ENCODE peak calls at places on chromosomes 3 and 15, in six cellular contexts. J is PC-3, A is activated gamma-delta T cell, M is uterus, K is iPS-NIHi11, P is activated T-cell treated with anti-CD3 and anti-CD28 coated beads for 48 hours. V is an unnamed sample.

GRCh38 chr3:128112406-128112968 is 11.1 kb downstream of the RUVBL1 start:
- DNase-seq in J (peak; percentile 92), A (no peak), K (no peak), P (no peak), M (no peak), V (peak; percentile 13)

GRCh38 chr15:51375966-51376640 is 34.6 kb downstream of the GLDN start:
- DNase-seq in K (no peak), J (peak; percentile 76), A (no peak), M (no peak), P (no peak), V (no peak)

GRCh38 chr3:52892625-52893311 is 4.6 kb downstream of the STIMATE start:
- DNase-seq in K (no peak), A (no peak), P (no peak), J (no peak), M (no peak), V (no peak)

GRCh38 chr3:136161516-136161915 is 34.6 kb downstream of the MSL2 start:
- DNase-seq in A (no peak), K (no peak), M (no peak), P (no peak), J (no peak), V (no peak)

GRCh38 chr3:52388348-52388821 is 56.5 kb downstream of the SEMA3G start:
- DNase-seq in J (no peak), A (no peak), P (no peak), K (peak; percentile 72), M (no peak), V (no peak)

GRCh38 chr3:126685041-126685440 is 19.0 kb upstream of the CHCHD6 start:
- DNase-seq in P (no peak), J (no peak), A (no peak), K (no peak), M (no peak), V (no peak)

GRCh38 chr3:183033746-183034145 is 53.4 kb upstream of the DCUN1D1 start:
- DNase-seq in K (no peak), P (no peak), M (no peak), A (no peak), J (no peak), V (no peak)

GRCh38 chr3:50194128-50194902 is 2.9 kb downstream of the GNAT1 start:
- DNase-seq in A (peak; percentile 74), J (peak; percentile 76), M (peak; percentile 75), P (peak; percentile 72), K (peak; percentile 88), V (peak; percentile 62)

GRCh38 chr15:42364529-42364928 is 5.2 kb downstream of the CAPN3 start:
- DNase-seq in M (peak; percentile 18), J (no peak), P (no peak), K (no peak), A (no peak), V (no peak)

GRCh38 chr3:90010341-90010740 is 902.9 kb downstream of the EPHA3 start:
- DNase-seq in K (peak; percentile 30), P (no peak), M (no peak), A (no peak), J (peak; percentile 49), V (no peak)

GRCh38 chr3:160330111-160330510 is 68.9 kb downstream of the IFT80 start:
- DNase-seq in J (no peak), K (no peak), M (no peak), P (no peak), A (no peak), V (no peak)

GRCh38 chr15:85672338-85673097 is 122.2 kb downstream of the KLHL25 start:
- DNase-seq in K (no peak), M (no peak), P (no peak), J (peak; percentile 11), A (no peak), V (no peak)

GRCh38 chr3:94167796-94168195 is 104.9 kb downstream of the NSUN3 start:
- DNase-seq in K (no peak), P (no peak), J (no peak), M (no peak), A (no peak), V (no peak)

GRCh38 chr15:99343836-99344551 is 92.7 kb downstream of the LRRC28 start:
- DNase-seq in A (peak; percentile 15), M (peak; percentile 28), K (peak; percentile 53), P (peak; percentile 15), J (no peak), V (no peak)

GRCh38 chr15:72128360-72128759 is 10.2 kb downstream of the SENP8 start:
- DNase-seq in A (no peak), K (no peak), J (no peak), P (no peak), M (no peak), V (no peak)

GRCh38 chr3:137958635-137959034 is 51.3 kb upstream of the CLDN18 start:
- DNase-seq in M (no peak), P (no peak), A (no peak), K (no peak), J (no peak), V (no peak)

GRCh38 chr3:139281512-139282196 is 62.2 kb upstream of the MRPS22 start:
- DNase-seq in M (no peak), A (no peak), J (no peak), P (no peak), K (no peak), V (no peak)

GRCh38 chr15:100705841-100706240 is 103.5 kb downstream of the ASB7 start:
- DNase-seq in A (no peak), P (no peak), J (no peak), M (no peak), K (no peak), V (no peak)

GRCh38 chr15:45021331-45021730 is 1.7 kb upstream of the SORD start:
- DNase-seq in M (no peak), P (no peak), A (no peak), J (no peak), K (no peak), V (no peak)

GRCh38 chr3:134312072-134312872 is 61.6 kb upstream of the RYK start:
- DNase-seq in A (no peak), K (no peak), P (no peak), J (peak; percentile 27), M (no peak), V (no peak)

GRCh38 chr15:63446260-63446659 is 58.1 kb upstream of the USP3 start:
- DNase-seq in J (no peak), M (no peak), A (no peak), K (no peak), P (no peak), V (no peak)

GRCh38 chr3:175526609-175527280 is 667.6 kb downstream of the NAALADL2 start:
- DNase-seq in P (no peak), M (no peak), K (no peak), A (no peak), J (no peak), V (no peak)

GRCh38 chr3:48110463-48110862 is 77.8 kb downstream of the CDC25A start:
- DNase-seq in K (no peak), J (no peak), M (no peak), A (no peak), P (no peak), V (no peak)

GRCh38 chr15:60374628-60375081 is 23.1 kb downstream of the ANXA2 start:
- DNase-seq in M (no peak), A (no peak), K (peak; percentile 57), J (peak; percentile 97), P (no peak), V (no peak)

GRCh38 chr3:87413821-87414220 is 137.4 kb upstream of the POU1F1 start:
- DNase-seq in M (no peak), K (no peak), A (no peak), P (no peak), J (no peak), V (no peak)

GRCh38 chr3:87627316-87627715 is 350.9 kb upstream of the POU1F1 start:
- DNase-seq in J (no peak), K (no peak), A (no peak), M (no peak), P (no peak), V (no peak)

GRCh38 chr3:130925628-130926027 is 31.7 kb downstream of the ATP2C1 start:
- DNase-seq in J (no peak), K (no peak), M (no peak), P (no peak), A (no peak), V (peak; percentile 75)

GRCh38 chr3:188860147-188860546 is 311.6 kb upstream of the TPRG1 start:
- DNase-seq in A (no peak), K (no peak), M (no peak), J (peak; percentile 20), P (no peak), V (no peak)

GRCh38 chr15:88393719-88394519 is 73.3 kb downstream of the MRPL46 start:
- DNase-seq in A (no peak), P (no peak), J (no peak), M (no peak), K (no peak), V (no peak)

GRCh38 chr3:106176734-106177133 is 307.9 kb upstream of the CBLB start:
- DNase-seq in M (no peak), P (peak; percentile 30), K (no peak), J (no peak), A (no peak), V (peak; percentile 54)

GRCh38 chr3:87410110-87410509 is 133.7 kb upstream of the POU1F1 start:
- DNase-seq in K (no peak), M (no peak), A (no peak), J (no peak), P (no peak), V (no peak)

GRCh38 chr15:72074335-72075060 is 43.5 kb downstream of the MYO9A start:
- DNase-seq in K (no peak), A (no peak), J (no peak), M (no peak), P (no peak), V (no peak)

GRCh38 chr3:65951836-65952505 is 86.7 kb downstream of the MAGI1 start:
- DNase-seq in M (no peak), J (peak; percentile 76), A (no peak), P (no peak), K (no peak), V (no peak)

GRCh38 chr3:194134231-194134756 is 1.7 kb upstream of the HES1 start:
- DNase-seq in M (no peak), K (peak; percentile 54), J (no peak), P (peak; percentile 38), A (peak; percentile 45), V (peak; percentile 71)

GRCh38 chr3:45477026-45477725 is 88.8 kb downstream of the LARS2 start:
- DNase-seq in J (no peak), K (no peak), P (no peak), A (no peak), M (no peak), V (no peak)

V was measured in stimulated activated naive B cell treated with anti-CD40 and anti-IgM and Interleukin-4, amounts not matched to agents 10 μg/mL and 1 μg/mL and 100 μg/mL, for 72 hours.